ENCODE peak calls at places on chromosome 21, in nine cellular contexts. A is H54; L is CD4-positive, alpha-beta memory T cell; R is C1 segment of cervical spinal cord; Q is CD8-positive, alpha-beta memory T cell; M is body of pancreas; Z is iris pigment epithelial cell; J is EL; P is T47D. F is an unnamed sample.

GRCh38 chr21:43872549-43873198 is 7.7 kb downstream of the AGPAT3 start:
- DNase-seq in A (no peak), L (no peak), R (no peak), Q (no peak), M (no peak), Z (no peak), J (no peak), P (no peak), F (no peak)

GRCh38 chr21:44392916-44393315 is 39.5 kb downstream of the TRPM2 start:
- DNase-seq in A (no peak), L (no peak), R (no peak), Q (no peak), M (no peak), Z (no peak), J (no peak), P (no peak), F (no peak)

GRCh38 chr21:43658094-43658725 is 1.1 kb downstream of the HSF2BP start:
- DNase-seq in A (no peak), L (no peak), R (no peak), Q (no peak), M (no peak), Z (no peak), J (no peak), P (no peak), F (no peak)

GRCh38 chr21:14737922-14738321 is 191.8 kb upstream of the SAMSN1 start:
- DNase-seq in A (no peak), L (peak), R (no peak), Q (peak), M (peak), Z (peak), J (peak), P (peak), F (no peak)

GRCh38 chr21:40769231-40769630 is 77.7 kb downstream of the DSCAM start:
- DNase-seq in A (no peak), L (no peak), R (no peak), Q (no peak), M (no peak), Z (no peak), J (no peak), P (no peak), F (no peak)

GRCh38 chr21:15071012-15071411 is 6.2 kb upstream of the NRIP1 start:
- DNase-seq in A (no peak), L (no peak), R (no peak), Q (no peak), M (no peak), Z (no peak), J (no peak), P (no peak), F (no peak)

GRCh38 chr21:28635541-28635940 is 357.1 kb downstream of the LTN1 start:
- DNase-seq in A (no peak), L (no peak), R (no peak), Q (no peak), M (no peak), Z (no peak), J (no peak), P (no peak), F (no peak)

GRCh38 chr21:40707271-40707670 is 139.7 kb downstream of the DSCAM start:
- DNase-seq in A (no peak), L (no peak), R (no peak), Q (no peak), M (no peak), Z (no peak), J (no peak), P (no peak), F (no peak)

GRCh38 chr21:40732243-40732642 is 114.7 kb downstream of the DSCAM start:
- DNase-seq in A (no peak), L (no peak), R (no peak), Q (no peak), M (no peak), Z (no peak), J (peak), P (no peak), F (no peak)

GRCh38 chr21:25025596-25025995 is 581.7 kb downstream of the MRPL39 start:
- DNase-seq in A (no peak), L (no peak), R (no peak), Q (no peak), M (no peak), Z (no peak), J (no peak), P (no peak), F (no peak)

GRCh38 chr21:24895885-24896734 is 711.2 kb downstream of the MRPL39 start:
- DNase-seq in A (no peak), L (no peak), R (no peak), Q (no peak), M (peak), Z (peak), J (no peak), P (no peak), F (no peak)

GRCh38 chr21:42194863-42195262 is 24.1 kb upstream of the ABCG1 start:
- DNase-seq in A (no peak), L (no peak), R (no peak), Q (no peak), M (no peak), Z (no peak), J (no peak), P (no peak), F (no peak)

GRCh38 chr21:43918385-43918947 is 53.4 kb downstream of the AGPAT3 start:
- DNase-seq in A (no peak), L (no peak), R (no peak), Q (no peak), M (no peak), Z (no peak), J (no peak), P (no peak), F (no peak)

GRCh38 chr21:35034203-35034926 is 14.7 kb downstream of the RUNX1 start:
- DNase-seq in A (no peak), L (no peak), R (no peak), Q (no peak), M (no peak), Z (no peak), J (no peak), P (no peak), F (no peak)

GRCh38 chr21:28543975-28544374 is 448.7 kb downstream of the LTN1 start:
- DNase-seq in A (no peak), L (no peak), R (no peak), Q (no peak), M (no peak), Z (no peak), J (no peak), P (no peak), F (no peak)

GRCh38 chr21:42572906-42573495 is 59.3 kb downstream of the SLC37A1 start:
- DNase-seq in A (no peak), L (no peak), R (no peak), Q (peak), M (peak), Z (no peak), J (no peak), P (no peak), F (no peak)

GRCh38 chr21:45365608-45366241 is 39.2 kb upstream of the COL18A1 start:
- DNase-seq in A (peak), L (no peak), R (no peak), Q (no peak), M (peak), Z (peak), J (peak), P (no peak), F (peak)

GRCh38 chr21:8988696-8989095 is 1532.7 kb upstream of the TPTE start:
- DNase-seq in A (no peak), L (no peak), R (no peak), Q (no peak), M (no peak), Z (no peak), J (no peak), P (no peak), F (no peak)

GRCh38 chr21:32257952-32258785 is 20.7 kb downstream of the MIS18A start:
- DNase-seq in A (peak), L (no peak), R (peak), Q (no peak), M (peak), Z (peak), J (peak), P (peak), F (peak)

GRCh38 chr21:44088401-44088780 is 18.8 kb upstream of the PWP2 start:
- DNase-seq in A (no peak), L (no peak), R (no peak), Q (no peak), M (no peak), Z (no peak), J (no peak), P (no peak), F (no peak)

GRCh38 chr21:38356898-38357297 is 100.1 kb downstream of the KCNJ15 start:
- DNase-seq in A (no peak), L (no peak), R (no peak), Q (no peak), M (no peak), Z (no peak), J (no peak), P (no peak), F (no peak)

GRCh38 chr21:36636439-36636838 is 62.5 kb upstream of the SIM2 start:
- DNase-seq in A (no peak), L (no peak), R (no peak), Q (no peak), M (no peak), Z (no peak), J (no peak), P (no peak), F (no peak)

GRCh38 chr21:43968410-43969114 is 43.5 kb upstream of the TRAPPC10 start:
- DNase-seq in A (no peak), L (no peak), R (no peak), Q (no peak), M (no peak), Z (no peak), J (no peak), P (no peak), F (no peak)